ENCODE peak calls at places on chromosomes 7 and 10, in four cellular contexts. One of them, this sample, is unnamed.

GRCh38 chr10:122493761-122494160 is 32.4 kb downstream of the HTRA1 start:
- DNase-seq in heart left ventricle: no peak
- DNase-seq in IMR-90: no peak
- DNase-seq in body of pancreas: no peak
- DNase-seq in this sample: no peak

GRCh38 chr10:84234508-84234907 is 6.8 kb downstream of the LRIT1 start:
- DNase-seq in IMR-90: no peak
- DNase-seq in heart left ventricle: no peak
- DNase-seq in body of pancreas: no peak
- DNase-seq in this sample: no peak

GRCh38 chr7:130996841-130997231 is 262.8 kb upstream of the KLF14 start:
- DNase-seq in body of pancreas: peak; percentile 73
- DNase-seq in heart left ventricle: no peak
- DNase-seq in IMR-90: peak; percentile 61
- DNase-seq in this sample: no peak

GRCh38 chr10:49274886-49275285 is 24.1 kb upstream of the C10orf71 start:
- DNase-seq in IMR-90: no peak
- DNase-seq in body of pancreas: no peak
- DNase-seq in heart left ventricle: no peak
- DNase-seq in this sample: no peak

GRCh38 chr7:35624299-35625186 is 70.4 kb downstream of the HERPUD2 start:
- DNase-seq in IMR-90: peak; percentile 29
- DNase-seq in heart left ventricle: peak; percentile 18
- DNase-seq in body of pancreas: peak; percentile 31
- DNase-seq in this sample: no peak

GRCh38 chr7:100674441-100675407 is 1.2 kb downstream of the GNB2 start:
- DNase-seq in body of pancreas: no peak
- DNase-seq in IMR-90: no peak
- DNase-seq in heart left ventricle: no peak
- DNase-seq in this sample: no peak

GRCh38 chr10:71888623-71889387 is 37.8 kb upstream of the PSAP start:
- DNase-seq in IMR-90: peak; percentile 77
- DNase-seq in heart left ventricle: peak; percentile 78
- DNase-seq in body of pancreas: peak; percentile 38
- DNase-seq in this sample: peak; percentile 79

GRCh38 chr10:63166742-63167258 is 33.7 kb downstream of the NRBF2 start:
- DNase-seq in IMR-90: peak; percentile 85
- DNase-seq in heart left ventricle: peak; percentile 32
- DNase-seq in body of pancreas: no peak
- DNase-seq in this sample: no peak

GRCh38 chr10:131461093-131461492 is 149.6 kb upstream of the TCERG1L start:
- DNase-seq in IMR-90: no peak
- DNase-seq in heart left ventricle: no peak
- DNase-seq in body of pancreas: no peak
- DNase-seq in this sample: no peak

GRCh38 chr10:97452352-97452751 is 6.4 kb downstream of the ZDHHC16 start:
- DNase-seq in heart left ventricle: no peak
- DNase-seq in body of pancreas: no peak
- DNase-seq in IMR-90: no peak
- DNase-seq in this sample: no peak

GRCh38 chr7:2893411-2893861 is 49.3 kb upstream of the GNA12 start:
- DNase-seq in IMR-90: no peak
- DNase-seq in heart left ventricle: no peak
- DNase-seq in body of pancreas: no peak
- DNase-seq in this sample: no peak

GRCh38 chr7:48255046-48255445 is 83.8 kb downstream of the ABCA13 start:
- DNase-seq in heart left ventricle: no peak
- DNase-seq in IMR-90: peak; percentile 86
- DNase-seq in body of pancreas: no peak
- DNase-seq in this sample: no peak

GRCh38 chr10:22760025-22760424 is 45.6 kb upstream of the PIP4K2A start:
- DNase-seq in body of pancreas: no peak
- DNase-seq in heart left ventricle: no peak
- DNase-seq in IMR-90: no peak
- DNase-seq in this sample: no peak

GRCh38 chr10:65033957-65034356 is 1512.8 kb downstream of the REEP3 start:
- DNase-seq in body of pancreas: peak; percentile 42
- DNase-seq in heart left ventricle: no peak
- DNase-seq in IMR-90: no peak
- DNase-seq in this sample: no peak

GRCh38 chr10:34697366-34698247 is 117.5 kb downstream of the PARD3 start:
- DNase-seq in IMR-90: no peak
- DNase-seq in body of pancreas: no peak
- DNase-seq in heart left ventricle: no peak
- DNase-seq in this sample: no peak

GRCh38 chr10:43228783-43229207 is 38.1 kb downstream of the RASGEF1A start:
- DNase-seq in IMR-90: no peak
- DNase-seq in heart left ventricle: no peak
- DNase-seq in body of pancreas: peak; percentile 4
- DNase-seq in this sample: no peak

GRCh38 chr7:73827568-73828106 is 3.2 kb upstream of the CLDN4 start:
- DNase-seq in body of pancreas: peak; percentile 94
- DNase-seq in heart left ventricle: peak; percentile 47
- DNase-seq in IMR-90: no peak
- DNase-seq in this sample: peak; percentile 44

GRCh38 chr7:118288098-118288497 is 63.6 kb downstream of the ANKRD7 start:
- DNase-seq in heart left ventricle: no peak
- DNase-seq in IMR-90: no peak
- DNase-seq in body of pancreas: no peak
- DNase-seq in this sample: no peak

GRCh38 chr7:112701456-112701855 is 88.7 kb downstream of the TMEM168 start:
- DNase-seq in body of pancreas: no peak
- DNase-seq in IMR-90: no peak
- DNase-seq in heart left ventricle: no peak
- DNase-seq in this sample: no peak

GRCh38 chr7:23909426-23909825 is 199.4 kb downstream of the STK31 start:
- DNase-seq in heart left ventricle: no peak
- DNase-seq in IMR-90: no peak
- DNase-seq in body of pancreas: no peak
- DNase-seq in this sample: no peak

GRCh38 chr7:148563583-148564274 is 26.8 kb upstream of the C7orf33 start:
- DNase-seq in heart left ventricle: no peak
- DNase-seq in body of pancreas: no peak
- DNase-seq in IMR-90: no peak
- DNase-seq in this sample: no peak
- H3K4me3 ChIP-seq in heart left ventricle: no peak overlapping the region
- H3K4me3 ChIP-seq in body of pancreas: no peak overlapping the region
- H3K4me3 ChIP-seq in IMR-90: no peak overlapping the region
- H3K4me3 ChIP-seq in this sample: no peak overlapping the region

GRCh38 chr10:29671968-29672367 is 37.2 kb upstream of the SVIL start:
- DNase-seq in IMR-90: no peak
- DNase-seq in body of pancreas: no peak
- DNase-seq in heart left ventricle: no peak
- DNase-seq in this sample: no peak

GRCh38 chr10:29680091-29680490 is 45.3 kb upstream of the SVIL start:
- DNase-seq in heart left ventricle: no peak
- DNase-seq in body of pancreas: no peak
- DNase-seq in IMR-90: no peak
- DNase-seq in this sample: no peak

GRCh38 chr10:29675984-29676383 is 41.2 kb upstream of the SVIL start:
- DNase-seq in body of pancreas: no peak
- DNase-seq in heart left ventricle: no peak
- DNase-seq in IMR-90: no peak
- DNase-seq in this sample: no peak

GRCh38 chr10:29681700-29682444 is 47.1 kb upstream of the SVIL start:
- DNase-seq in IMR-90: no peak
- DNase-seq in body of pancreas: no peak
- DNase-seq in heart left ventricle: no peak
- DNase-seq in this sample: no peak

GRCh38 chr10:29676732-29677131 is 42.0 kb upstream of the SVIL start:
- DNase-seq in heart left ventricle: no peak
- DNase-seq in IMR-90: no peak
- DNase-seq in body of pancreas: no peak
- DNase-seq in this sample: no peak
- H3K27ac ChIP-seq in heart left ventricle: peak overlapping the region; percentile 15
- H3K27ac ChIP-seq in IMR-90: no peak overlapping the region
- H3K27ac ChIP-seq in body of pancreas: no peak overlapping the region
- H3K27ac ChIP-seq in this sample: no peak overlapping the region

DNA sequence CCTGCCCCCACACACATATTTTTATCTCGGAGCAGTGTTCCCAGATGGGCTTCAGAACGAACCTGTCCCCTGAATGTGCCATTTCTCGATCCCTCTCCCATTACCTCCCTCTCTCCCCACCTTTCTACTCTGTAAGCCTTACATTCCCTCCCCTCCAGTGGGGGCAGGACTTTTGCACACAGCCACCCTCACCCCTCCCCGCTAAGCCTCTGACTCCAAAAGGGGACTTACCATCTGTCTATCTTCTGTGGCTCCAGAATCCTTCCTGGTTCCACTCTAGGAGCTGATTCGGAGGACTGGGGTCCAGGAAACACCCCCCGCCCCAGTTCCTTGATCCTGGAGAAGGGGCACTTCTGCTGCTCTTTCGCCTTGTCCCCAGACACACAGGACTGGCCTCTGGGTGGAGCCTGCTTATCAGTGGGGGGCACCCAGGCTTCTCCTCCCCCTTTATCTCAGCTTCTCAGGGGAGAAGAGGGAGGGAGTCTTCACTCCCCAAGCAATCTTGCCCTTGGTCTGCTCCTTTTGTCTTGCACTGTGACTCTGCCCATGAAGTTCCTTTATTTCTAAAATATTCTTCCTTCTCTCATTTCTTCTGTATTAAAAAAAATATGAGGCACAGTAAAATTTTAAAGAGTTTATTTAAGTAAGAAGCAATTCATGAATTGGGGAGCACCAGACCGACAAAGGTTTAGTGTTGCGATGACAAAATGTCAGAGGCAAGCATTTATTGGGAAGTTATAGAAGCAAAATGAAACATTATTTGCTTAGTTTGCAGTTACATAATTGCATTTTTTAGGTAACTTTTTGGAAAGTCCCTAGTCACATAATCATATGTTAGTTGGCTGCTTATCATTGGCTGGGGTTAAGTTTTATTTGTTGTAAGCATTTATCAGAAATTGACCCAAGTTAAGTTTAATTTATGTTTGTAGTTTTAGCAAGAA is at the start of gene KEL:
- DNase-seq in IMR-90: no peak
- DNase-seq in heart left ventricle: no peak
- DNase-seq in body of pancreas: no peak
- DNase-seq in this sample: no peak
- TF ChIP-seq POLR2A in IMR-90: no peak
- TF ChIP-seq POLR2A in heart left ventricle: no peak
- TF ChIP-seq POLR2A in body of pancreas: no peak
- TF ChIP-seq POLR2A in this sample: no peak

DNA sequence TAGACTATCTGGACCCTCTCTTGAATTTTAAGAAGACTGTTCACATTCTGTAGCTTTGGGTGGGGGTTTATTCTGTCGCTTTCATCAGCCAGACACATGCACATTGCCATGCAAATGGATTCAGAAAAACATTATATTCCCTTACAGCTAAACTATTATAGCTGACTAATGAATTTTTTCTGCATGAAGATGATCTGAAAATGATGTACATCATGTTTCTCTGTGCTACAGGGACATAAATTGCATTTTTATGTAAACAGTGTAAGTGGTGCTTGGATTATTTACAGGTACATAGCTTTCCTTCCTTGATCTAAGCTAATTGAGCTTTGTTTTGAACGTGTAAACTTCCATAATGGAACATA is 1.5 kb downstream of the MET start:
- DNase-seq in body of pancreas: no peak
- DNase-seq in IMR-90: no peak
- DNase-seq in heart left ventricle: no peak
- DNase-seq in this sample: no peak
- H3K4me3 ChIP-seq in body of pancreas: no peak overlapping the region
- H3K4me3 ChIP-seq in IMR-90: peak overlapping the region; percentile 69
- H3K4me3 ChIP-seq in heart left ventricle: peak overlapping the region; percentile 51
- H3K4me3 ChIP-seq in this sample: peak overlapping the region; percentile 83

GRCh38 chr7:43711503-43711902 is 17.8 kb downstream of the COA1 start:
- DNase-seq in heart left ventricle: no peak
- DNase-seq in IMR-90: no peak
- DNase-seq in body of pancreas: no peak
- DNase-seq in this sample: no peak
- H3K27ac ChIP-seq in heart left ventricle: no peak overlapping the region
- H3K27ac ChIP-seq in IMR-90: no peak overlapping the region
- H3K27ac ChIP-seq in body of pancreas: no peak overlapping the region
- H3K27ac ChIP-seq in this sample: no peak overlapping the region

DNA sequence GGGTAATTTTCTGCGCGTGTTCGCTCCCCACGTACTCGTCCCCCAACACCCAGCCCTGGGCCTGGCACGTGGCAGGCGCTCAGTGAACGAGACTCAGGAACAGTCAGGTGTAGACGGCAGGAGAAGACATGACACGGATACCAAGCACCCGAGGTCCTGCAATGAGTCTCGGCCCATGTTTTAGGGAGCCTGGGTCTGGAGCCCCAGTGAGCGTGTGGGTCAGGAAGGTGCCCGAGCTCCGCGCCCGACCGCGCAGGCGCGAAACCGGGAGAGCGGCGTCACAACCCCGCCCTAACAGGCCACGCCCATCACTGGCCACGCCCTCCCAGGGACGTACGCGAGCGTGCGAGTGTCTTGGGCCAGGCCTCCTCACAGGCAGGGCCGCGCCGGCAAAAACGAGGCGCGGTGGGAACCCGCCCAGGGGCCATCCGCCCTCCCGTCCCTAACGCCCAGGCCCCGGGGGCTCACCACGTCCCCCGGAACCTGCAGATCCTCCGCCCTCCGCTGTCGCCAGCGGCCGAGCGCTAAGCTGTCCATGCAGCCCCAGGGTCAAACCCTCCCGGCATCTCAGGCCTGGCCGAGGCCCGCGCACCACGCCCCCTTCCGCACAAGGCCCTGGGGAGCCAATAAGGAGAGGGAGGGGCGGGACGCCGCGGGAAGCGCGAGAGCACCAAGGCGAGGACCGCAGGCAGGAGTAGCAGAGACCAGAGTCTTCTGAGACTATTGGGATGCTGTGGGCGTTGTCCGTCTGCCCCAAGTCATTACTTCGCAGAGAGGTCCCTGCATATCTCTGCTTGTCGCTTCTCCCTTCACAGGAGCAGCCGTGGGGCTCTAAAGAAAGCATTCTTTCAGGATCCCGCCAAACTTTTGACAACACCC is at the start of gene C10orf143:
- DNase-seq in IMR-90: peak; percentile 96
- DNase-seq in body of pancreas: peak; percentile 98
- DNase-seq in heart left ventricle: peak; percentile 98
- DNase-seq in this sample: peak; percentile 96
- TF ChIP-seq POLR2A in IMR-90: peak; percentile 75
- TF ChIP-seq POLR2A in body of pancreas: peak; percentile 88
- TF ChIP-seq POLR2A in heart left ventricle: peak; percentile 9
- TF ChIP-seq POLR2A in this sample: peak; percentile 80